ENCODE peak calls at places on chromosomes 11 and 22, in six cellular contexts. F, A, K, W, U and H are unnamed samples.
A peak's percentile ranks its signal among the peaks of the same experiment; 100 is the strongest.

GRCh38 chr11:134228625-134229024 is 4.2 kb downstream of the VPS26B start:
- DNase-seq in F (no peak), K (no peak), U (no peak), W (no peak), A (peak; percentile 39), H (peak; percentile 46)

GRCh38 chr11:87368876-87369480 is 331.2 kb downstream of the TMEM135 start:
- DNase-seq in A (no peak), U (no peak), F (no peak), K (no peak), W (no peak), H (no peak)

GRCh38 chr11:3161309-3161708 is 3.8 kb downstream of the OSBPL5 start:
- DNase-seq in W (peak; percentile 16), F (peak; percentile 19), U (no peak), A (no peak), K (peak; percentile 7), H (no peak)

GRCh38 chr11:18005376-18006129 is 7.3 kb downstream of the SERGEF start:
- DNase-seq in U (no peak), K (no peak), F (no peak), W (no peak), A (peak; percentile 37), H (no peak)

GRCh38 chr11:3090096-3090901 is 33.1 kb upstream of the CARS1 start:
- DNase-seq in U (no peak), A (no peak), F (no peak), W (no peak), K (no peak), H (no peak)

GRCh38 chr11:60780065-60780464 is 5.1 kb upstream of the MS4A10 start:
- DNase-seq in U (no peak), K (no peak), W (no peak), A (no peak), F (no peak), H (no peak)

GRCh38 chr22:48492371-48493320 is 1335.0 kb downstream of the BRD1 start:
- DNase-seq in W (peak; percentile 46), A (peak; percentile 57), K (peak; percentile 50), F (peak; percentile 39), U (peak; percentile 48), H (peak; percentile 1)

GRCh38 chr11:2521681-2522630 is 77.1 kb downstream of the KCNQ1 start:
- DNase-seq in K (peak; percentile 3), F (no peak), A (no peak), U (peak; percentile 11), W (peak; percentile 2), H (no peak)

GRCh38 chr22:43859621-43860020 is 2.7 kb downstream of the SULT4A1 start:
- DNase-seq in K (no peak), F (no peak), A (no peak), W (no peak), U (no peak), H (no peak)

GRCh38 chr11:3021125-3021524 is 29.0 kb upstream of the NAP1L4 start:
- DNase-seq in W (no peak), F (no peak), A (peak; percentile 38), U (no peak), K (peak; percentile 61), H (no peak)

GRCh38 chr11:28858076-28858475 is 749.9 kb downstream of the METTL15 start:
- DNase-seq in A (no peak), W (no peak), F (no peak), U (no peak), K (no peak), H (no peak)

GRCh38 chr11:82823635-82824614 is 76.3 kb downstream of the PRCP start:
- DNase-seq in F (no peak), A (no peak), K (no peak), W (no peak), U (no peak), H (no peak)

GRCh38 chr22:32281092-32281491 is 25.9 kb upstream of the SLC5A4 start:
- DNase-seq in F (no peak), W (no peak), A (no peak), U (no peak), K (no peak), H (no peak)

GRCh38 chr11:128800871-128801417 is 66.2 kb downstream of the KCNJ1 start:
- DNase-seq in W (no peak), F (no peak), K (no peak), U (no peak), A (no peak), H (no peak)

GRCh38 chr11:95706974-95707387 is 82.6 kb downstream of the FAM76B start:
- DNase-seq in A (no peak), K (no peak), U (no peak), F (no peak), W (no peak), H (no peak)

GRCh38 chr11:95149659-95150294 is 60.1 kb downstream of the ENDOD1 start:
- DNase-seq in K (peak; percentile 57), A (no peak), W (peak; percentile 35), U (peak; percentile 86), F (peak; percentile 51), H (no peak)

GRCh38 chr22:25702046-25702445 is 39.9 kb upstream of the MYO18B start:
- DNase-seq in A (no peak), W (no peak), F (no peak), K (no peak), U (no peak), H (no peak)

GRCh38 chr11:107157146-107157808 is 139.0 kb upstream of the GUCY1A2 start:
- DNase-seq in F (no peak), W (no peak), A (no peak), K (no peak), U (no peak), H (no peak)

GRCh38 chr22:41425704-41426365 is 20.8 kb downstream of the TOB2 start:
- DNase-seq in U (no peak), W (no peak), F (no peak), A (no peak), K (no peak), H (no peak)

GRCh38 chr11:27329867-27330632 is 33.0 kb downstream of the CCDC34 start:
- DNase-seq in F (no peak), A (no peak), W (no peak), K (no peak), U (no peak), H (no peak)

GRCh38 chr11:101870510-101870909 is 44.3 kb upstream of the CEP126 start:
- DNase-seq in K (no peak), F (no peak), A (no peak), U (no peak), W (no peak), H (peak; percentile 19)

GRCh38 chr11:101096036-101096704 is 33.4 kb downstream of the PGR start:
- DNase-seq in A (no peak), U (peak; percentile 23), K (no peak), F (peak; percentile 23), W (no peak), H (no peak)

GRCh38 chr22:47042116-47042825 is 279.8 kb downstream of the TBC1D22A start:
- DNase-seq in K (no peak), F (peak; percentile 2), A (no peak), W (no peak), U (no peak), H (no peak)

GRCh38 chr11:2537896-2538855 is 93.4 kb downstream of the KCNQ1 start:
- DNase-seq in W (no peak), U (no peak), F (peak; percentile 9), A (no peak), K (peak; percentile 6), H (no peak)

GRCh38 chr11:47186937-47187681 is 875 bp upstream of the PACSIN3 start:
- DNase-seq in F (peak; percentile 70), K (peak; percentile 51), U (no peak), A (peak; percentile 36), W (peak; percentile 50), H (no peak)

GRCh38 chr22:19970031-19970478 is 28.4 kb upstream of the TXNRD2 start:
- DNase-seq in K (no peak), U (no peak), F (no peak), W (no peak), A (no peak), H (no peak)

GRCh38 chr22:19969141-19969928 is 27.7 kb upstream of the TXNRD2 start:
- DNase-seq in U (no peak), A (no peak), W (no peak), F (no peak), K (no peak), H (no peak)

GRCh38 chr22:19972251-19972650 is 30.6 kb upstream of the TXNRD2 start:
- DNase-seq in W (no peak), K (no peak), U (no peak), A (no peak), F (no peak), H (no peak)

GRCh38 chr22:19971276-19972124 is 29.9 kb upstream of the TXNRD2 start:
- DNase-seq in F (no peak), K (no peak), W (no peak), A (no peak), U (no peak), H (no peak)

GRCh38 chr22:19970479-19971275 is 29.1 kb upstream of the TXNRD2 start:
- DNase-seq in U (no peak), F (peak; percentile 76), W (peak; percentile 52), A (peak; percentile 69), K (peak; percentile 73), H (no peak)
- TF ChIP-seq CTCF in U (peak; percentile 86), F (peak; percentile 95), W (peak; percentile 93), A (peak; percentile 92), K (peak; percentile 88), H (peak; percentile 97)

GRCh38 chr11:7882860-7883259 is 48.2 kb downstream of the OR10A6 start:
- DNase-seq in K (no peak), U (no peak), W (no peak), F (no peak), A (no peak), H (no peak)
- H3K4me3 ChIP-seq in K (no peak overlapping the region), U (no peak overlapping the region), W (no peak overlapping the region), F (no peak overlapping the region), A (no peak overlapping the region), H (no peak overlapping the region)

GRCh38 chr22:17370766-17371181 is 1.5 kb downstream of the CECR2 start:
- DNase-seq in U (no peak), A (no peak), F (no peak), W (no peak), K (no peak), H (no peak)
- H3K27me3 ChIP-seq in U (peaks cover 67% of the 10 kb centered on the region), A (peaks cover 53% of the 10 kb centered on the region), F (no peaks in the 10 kb centered on the region), W (no peaks in the 10 kb centered on the region), K (peaks cover 87% of the 10 kb centered on the region), H (peaks cover 15% of the 10 kb centered on the region)

GRCh38 chr11:116512841-116513240 is 259.9 kb downstream of the BUD13 start:
- DNase-seq in F (no peak), A (no peak), W (no peak), K (no peak), U (no peak), H (no peak)

GRCh38 chr11:116515666-116516184 is 257.1 kb downstream of the BUD13 start:
- DNase-seq in W (no peak), K (no peak), U (no peak), F (no peak), A (no peak), H (no peak)

GRCh38 chr11:116511684-116512083 is 261.1 kb downstream of the BUD13 start:
- DNase-seq in U (no peak), A (no peak), W (no peak), K (no peak), F (no peak), H (no peak)

GRCh38 chr11:116513278-116513823 is 259.4 kb downstream of the BUD13 start:
- DNase-seq in U (no peak), W (no peak), K (no peak), A (no peak), F (no peak), H (no peak)

DNA sequence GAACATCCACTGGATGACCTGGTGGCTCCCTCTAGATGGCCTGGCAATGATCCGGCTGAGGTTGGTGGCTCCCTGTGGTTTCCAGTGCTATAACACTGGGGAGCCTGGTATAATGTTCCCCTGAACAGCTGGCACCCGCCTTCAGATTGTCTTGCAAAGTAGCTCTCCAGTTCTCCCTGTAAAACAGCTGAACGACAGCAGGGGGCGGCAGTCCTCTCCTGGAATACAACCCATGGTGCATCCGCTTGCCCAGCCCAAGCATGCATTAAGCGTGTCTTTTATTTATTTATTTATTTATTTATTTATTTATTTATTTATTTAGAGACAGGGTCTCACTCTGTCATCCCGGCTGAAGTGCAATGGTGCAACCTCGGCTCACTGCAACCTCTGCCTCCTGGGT is 258.9 kb downstream of the BUD13 start:
- DNase-seq in U (no peak), A (peak; percentile 33), F (peak; percentile 18), W (no peak), K (peak; percentile 46), H (no peak)
- TF ChIP-seq CTCF in U (no peak), A (no peak), F (peak; percentile 23), W (no peak), K (peak; percentile 30), H (peak; percentile 42)